ENCODE peak calls at places on chromosomes 12 and 14, in nine cellular contexts. B is A549; W is GM23338; Q is HCT116; L is K562; M is lower lobe of right lung; E is central memory CD8-positive, alpha-beta T cell; J is GM12878; D is activated naive CD8-positive, alpha-beta T cell treated with anti-CD3 and anti-CD28 coated beads, Interleukin-2, amount 50 U/mL, for 24 hours. P is an unnamed sample.
A peak's percentile ranks its signal among the peaks of the same experiment; 100 is the strongest.

GRCh38 chr14:99286761-99287160 is 14.8 kb upstream of the BCL11B start:
- ATAC-seq in M (no peak), W (no peak), Q (no peak), D (no peak), E (peak; percentile 61), J (peak; percentile 77), B (no peak), L (no peak), P (no peak)

GRCh38 chr14:32552766-32553165 is 223.7 kb downstream of the AKAP6 start:
- ATAC-seq in E (no peak), D (no peak), B (no peak), Q (no peak), J (no peak), W (no peak), L (no peak), M (no peak), P (no peak)

GRCh38 chr12:66516133-66516532 is 162.7 kb downstream of the GRIP1 start:
- ATAC-seq in E (no peak), J (no peak), W (peak; percentile 54), M (no peak), D (no peak), B (no peak), Q (no peak), L (no peak), P (no peak)

GRCh38 chr14:94867931-94868597 is 98.2 kb upstream of the GSC start:
- ATAC-seq in B (no peak), L (no peak), J (no peak), W (peak; percentile 69), Q (no peak), M (no peak), E (no peak), D (no peak), P (no peak)

GRCh38 chr12:56146492-56147460 is 5.6 kb upstream of the MYL6B start:
- ATAC-seq in W (no peak), Q (no peak), D (no peak), J (no peak), L (peak; percentile 58), B (no peak), E (no peak), M (no peak), P (no peak)

GRCh38 chr14:49997991-49998390 is 105.1 kb downstream of the ARF6 start:
- ATAC-seq in W (no peak), J (no peak), Q (no peak), E (no peak), M (no peak), D (no peak), L (no peak), B (no peak), P (no peak)

GRCh38 chr14:58646479-58646878 is 8.7 kb downstream of the DACT1 start:
- ATAC-seq in L (peak; percentile 96), M (peak; percentile 35), E (no peak), Q (no peak), B (no peak), D (no peak), W (no peak), J (no peak), P (peak; percentile 34)

GRCh38 chr14:24071144-24071697 is at the start of gene CPNE6:
- ATAC-seq in B (no peak), Q (no peak), M (no peak), J (no peak), W (no peak), L (no peak), E (no peak), D (peak; percentile 90), P (no peak)

GRCh38 chr14:92959761-92960680 is 37.1 kb downstream of the CHGA start:
- ATAC-seq in D (no peak), B (no peak), E (no peak), Q (no peak), J (no peak), L (no peak), W (no peak), M (no peak), P (no peak)

GRCh38 chr12:113911971-113912760 is 54.0 kb downstream of the RBM19 start:
- ATAC-seq in Q (peak; percentile 46), B (no peak), W (no peak), J (no peak), M (no peak), D (no peak), E (no peak), L (no peak), P (no peak)

GRCh38 chr12:123264642-123265041 is 7.0 kb downstream of the CDK2AP1 start:
- ATAC-seq in W (peak; percentile 61), E (no peak), Q (peak; percentile 70), J (peak; percentile 44), L (peak; percentile 81), D (no peak), B (peak; percentile 37), M (no peak), P (peak; percentile 13)

GRCh38 chr12:110039085-110039807 is 9.1 kb downstream of the C12orf76 start:
- ATAC-seq in J (no peak), E (no peak), D (peak; percentile 34), L (peak; percentile 40), W (peak; percentile 55), M (peak; percentile 89), B (peak; percentile 90), Q (peak; percentile 68), P (no peak)

GRCh38 chr12:85872497-85873091 is 1.5 kb upstream of the NTS start:
- ATAC-seq in L (no peak), E (no peak), J (peak; percentile 83), D (no peak), W (peak; percentile 50), B (peak; percentile 66), M (no peak), Q (peak; percentile 63), P (no peak)

GRCh38 chr14:59360923-59361794 is 104.0 kb downstream of the GPR135 start:
- ATAC-seq in L (peak; percentile 91), D (no peak), J (no peak), E (peak; percentile 28), Q (peak; percentile 93), B (peak; percentile 96), W (no peak), M (peak; percentile 94), P (no peak)

GRCh38 chr12:89247541-89247942 is 104.8 kb downstream of the DUSP6 start:
- ATAC-seq in E (no peak), Q (no peak), W (peak; percentile 71), J (no peak), M (no peak), B (no peak), L (no peak), D (no peak), P (no peak)

GRCh38 chr12:114119316-114119715 is 153.2 kb upstream of the RBM19 start:
- ATAC-seq in D (no peak), J (no peak), B (no peak), W (no peak), M (no peak), E (no peak), L (no peak), Q (no peak), P (no peak)